ENCODE peak calls at places on chromosome 7, in nine cellular contexts. M is ecto neural progenitor cell; T is head of caudate nucleus; B is caudate nucleus; W is lower lobe of right lung; F is T-helper 2 cell; D is cerebellum; K is activated effector memory CD4-positive, alpha-beta T cell treated with anti-CD3 and anti-CD28 coated beads, Interleukin-2, amount 50 U/mL, for 16 hours; U is renal cortical epithelial cell. N is an unnamed sample.

GRCh38 chr7:138649506-138649905 is 51.7 kb downstream of the SVOPL start:
- DNase-seq in B (no peak), W (no peak), M (no peak), U (peak; percentile 51), K (no peak), F (no peak), D (no peak), T (no peak), N (no peak)

GRCh38 chr7:43799605-43800004 is 41.1 kb downstream of the BLVRA start:
- DNase-seq in M (no peak), F (no peak), K (no peak), D (no peak), B (no peak), T (no peak), U (peak; percentile 6), W (no peak), N (no peak)

GRCh38 chr7:128871050-128871449 is 8.4 kb downstream of the ATP6V1F start:
- DNase-seq in B (no peak), U (no peak), F (no peak), T (no peak), W (no peak), M (no peak), D (no peak), K (no peak), N (no peak)

GRCh38 chr7:106110238-106110560 is 1.9 kb downstream of the SYPL1 start:
- DNase-seq in K (no peak), D (no peak), B (no peak), F (no peak), M (no peak), W (no peak), T (no peak), U (peak; percentile 44), N (no peak)

GRCh38 chr7:156802214-156802613 is 90.8 kb downstream of the LMBR1 start:
- DNase-seq in D (no peak), M (no peak), B (no peak), T (no peak), K (no peak), U (no peak), W (no peak), F (no peak), N (no peak)

GRCh38 chr7:79211724-79212123 is 241.7 kb downstream of the MAGI2 start:
- DNase-seq in M (no peak), W (no peak), B (no peak), F (no peak), D (no peak), K (no peak), U (peak; percentile 41), T (no peak), N (no peak)

GRCh38 chr7:31926991-31927584 is 143.1 kb downstream of the PDE1C start:
- DNase-seq in F (no peak), M (no peak), T (no peak), U (no peak), D (no peak), W (no peak), K (no peak), B (no peak), N (no peak)

GRCh38 chr7:289756-290553 is at the start of gene FOXL3:
- DNase-seq in D (no peak), M (no peak), B (no peak), T (no peak), W (peak; percentile 40), F (no peak), U (no peak), K (peak; percentile 42), N (peak; percentile 58)

GRCh38 chr7:28516390-28517145 is 104.2 kb downstream of the CREB5 start:
- DNase-seq in U (no peak), F (no peak), B (no peak), M (no peak), W (no peak), K (no peak), T (no peak), D (no peak), N (no peak)

GRCh38 chr7:74252893-74253292 is 1.3 kb downstream of the RFC2 start:
- DNase-seq in T (no peak), M (no peak), D (no peak), B (no peak), F (no peak), K (no peak), U (no peak), W (no peak), N (no peak)

GRCh38 chr7:64498270-64498669 is 64.6 kb downstream of the ZNF680 start:
- DNase-seq in D (no peak), U (no peak), M (no peak), K (no peak), F (no peak), T (no peak), W (no peak), B (no peak), N (no peak)

GRCh38 chr7:133479456-133480097 is 226.7 kb downstream of the EXOC4 start:
- DNase-seq in T (no peak), U (no peak), D (no peak), F (no peak), W (no peak), B (no peak), M (no peak), K (no peak), N (no peak)

GRCh38 chr7:149625339-149625946 is 127.8 kb upstream of the ZNF746 start:
- DNase-seq in T (peak; percentile 66), F (peak; percentile 15), K (peak; percentile 86), D (peak; percentile 47), U (peak; percentile 42), M (peak; percentile 75), W (peak; percentile 78), B (peak; percentile 28), N (peak; percentile 81)

GRCh38 chr7:142337406-142338001 is 79.6 kb upstream of the PRSS58 start:
- DNase-seq in F (no peak), W (no peak), B (no peak), M (no peak), D (no peak), K (no peak), T (no peak), U (no peak), N (no peak)

GRCh38 chr7:135616136-135616535 is 46.2 kb upstream of the STMP1 start:
- DNase-seq in B (no peak), D (no peak), W (no peak), T (no peak), M (no peak), U (no peak), K (no peak), F (no peak), N (no peak)

GRCh38 chr7:36045830-36046341 is 107.2 kb upstream of the EEPD1 start:
- DNase-seq in T (no peak), D (no peak), K (no peak), W (no peak), F (no peak), M (no peak), B (no peak), U (no peak), N (no peak)

GRCh38 chr7:151148319-151149259 is 18.9 kb downstream of the GBX1 start:
- DNase-seq in F (no peak), D (no peak), U (no peak), W (no peak), K (no peak), M (no peak), B (no peak), T (no peak), N (no peak)

GRCh38 chr7:77655836-77656455 is 40.3 kb upstream of the RSBN1L start:
- DNase-seq in W (no peak), U (peak; percentile 21), F (no peak), T (no peak), D (no peak), M (no peak), B (no peak), K (no peak), N (no peak)

GRCh38 chr7:13044309-13044708 is 356.9 kb downstream of the ARL4A start:
- DNase-seq in B (no peak), D (no peak), K (no peak), F (no peak), W (no peak), T (no peak), M (no peak), U (no peak), N (no peak)

GRCh38 chr7:148262721-148263229 is 327.8 kb upstream of the C7orf33 start:
- DNase-seq in W (peak; percentile 56), F (no peak), K (peak; percentile 89), T (peak; percentile 85), D (peak; percentile 65), U (peak; percentile 13), M (peak; percentile 88), B (peak; percentile 33), N (peak; percentile 71)

GRCh38 chr7:138934861-138935260 is 46.3 kb downstream of the KIAA1549 start:
- DNase-seq in W (no peak), F (no peak), U (peak; percentile 74), B (no peak), T (no peak), M (no peak), K (no peak), D (no peak), N (no peak)

GRCh38 chr7:70640266-70640833 is 491.6 kb upstream of the GALNT17 start:
- DNase-seq in U (peak; percentile 13), W (no peak), F (no peak), T (no peak), B (no peak), D (no peak), K (no peak), M (no peak), N (no peak)

GRCh38 chr7:72183835-72184234 is 228.3 kb downstream of the CALN1 start:
- DNase-seq in M (no peak), D (no peak), W (no peak), U (no peak), B (no peak), T (no peak), F (no peak), K (no peak), N (no peak)

GRCh38 chr7:128713794-128714193 is 25.4 kb upstream of the CALU start:
- DNase-seq in U (peak; percentile 85), M (no peak), D (no peak), B (no peak), W (no peak), T (no peak), K (no peak), F (no peak), N (no peak)

GRCh38 chr7:82736633-82737032 is 293.1 kb upstream of the CACNA2D1 start:
- DNase-seq in M (no peak), F (no peak), W (no peak), T (no peak), B (no peak), D (no peak), U (no peak), K (no peak), N (no peak)

GRCh38 chr7:76008156-76008687 is 13.8 kb upstream of the TMEM120A start:
- DNase-seq in W (peak; percentile 25), M (no peak), F (no peak), U (no peak), T (no peak), K (no peak), B (no peak), D (no peak), N (no peak)

GRCh38 chr7:51233375-51233774 is 83.2 kb downstream of the COBL start:
- DNase-seq in U (no peak), T (no peak), F (no peak), D (no peak), W (no peak), B (no peak), K (no peak), M (no peak), N (no peak)

GRCh38 chr7:80729586-80730320 is 91.3 kb downstream of the CD36 start:
- DNase-seq in K (no peak), M (no peak), B (no peak), U (no peak), T (no peak), D (no peak), W (no peak), F (no peak), N (no peak)

GRCh38 chr7:130476287-130477001 is 15.4 kb upstream of the MEST start:
- DNase-seq in B (no peak), M (no peak), D (no peak), K (no peak), U (no peak), T (no peak), F (no peak), W (no peak), N (no peak)